ENCODE peak calls at places on chromosomes 16 and 17, in eight cellular contexts. One of them, this sample, is unnamed.

GRCh38 chr16:85767569-85767968 is 16.7 kb upstream of the C16orf74 start:
- DNase-seq in HCT116: peak; percentile 67
- DNase-seq in breast epithelium: no peak
- DNase-seq in esophagus muscularis mucosa: no peak
- DNase-seq in sigmoid colon: no peak
- DNase-seq in spleen: no peak
- DNase-seq in Panc1: peak; percentile 32
- DNase-seq in stomach: no peak
- DNase-seq in this sample: no peak

GRCh38 chr16:68083239-68083781 is 1.9 kb upstream of the NFATC3 start:
- DNase-seq in esophagus muscularis mucosa: peak; percentile 72
- DNase-seq in stomach: no peak
- DNase-seq in Panc1: no peak
- DNase-seq in HCT116: no peak
- DNase-seq in breast epithelium: no peak
- DNase-seq in spleen: no peak
- DNase-seq in sigmoid colon: no peak
- DNase-seq in this sample: no peak

GRCh38 chr17:47203984-47204721 is 5.0 kb upstream of the MYL4 start:
- DNase-seq in spleen: no peak
- DNase-seq in HCT116: no peak
- DNase-seq in Panc1: no peak
- DNase-seq in esophagus muscularis mucosa: no peak
- DNase-seq in stomach: no peak
- DNase-seq in sigmoid colon: no peak
- DNase-seq in breast epithelium: no peak
- DNase-seq in this sample: no peak

GRCh38 chr17:76820039-76820438 is 48.2 kb upstream of the MGAT5B start:
- DNase-seq in Panc1: no peak
- DNase-seq in esophagus muscularis mucosa: no peak
- DNase-seq in sigmoid colon: no peak
- DNase-seq in breast epithelium: no peak
- DNase-seq in stomach: no peak
- DNase-seq in HCT116: no peak
- DNase-seq in spleen: no peak
- DNase-seq in this sample: no peak

GRCh38 chr17:50043290-50044148 is 12.4 kb upstream of the ITGA3 start:
- DNase-seq in breast epithelium: peak; percentile 52
- DNase-seq in HCT116: no peak
- DNase-seq in Panc1: no peak
- DNase-seq in spleen: peak; percentile 88
- DNase-seq in sigmoid colon: no peak
- DNase-seq in esophagus muscularis mucosa: no peak
- DNase-seq in stomach: peak; percentile 69
- DNase-seq in this sample: peak; percentile 67

GRCh38 chr17:2903193-2903974 is 107.1 kb downstream of the RAP1GAP2 start:
- DNase-seq in sigmoid colon: no peak
- DNase-seq in Panc1: no peak
- DNase-seq in stomach: peak; percentile 80
- DNase-seq in HCT116: no peak
- DNase-seq in breast epithelium: no peak
- DNase-seq in esophagus muscularis mucosa: no peak
- DNase-seq in spleen: no peak
- DNase-seq in this sample: no peak

GRCh38 chr17:57747221-57748017 is 2.3 kb upstream of the CCDC182 start:
- DNase-seq in HCT116: peak; percentile 76
- DNase-seq in breast epithelium: no peak
- DNase-seq in stomach: peak; percentile 38
- DNase-seq in esophagus muscularis mucosa: no peak
- DNase-seq in spleen: no peak
- DNase-seq in Panc1: peak; percentile 52
- DNase-seq in sigmoid colon: no peak
- DNase-seq in this sample: no peak

GRCh38 chr16:27779719-27780161 is 229.8 kb downstream of the KATNIP start:
- DNase-seq in spleen: peak; percentile 58
- DNase-seq in esophagus muscularis mucosa: no peak
- DNase-seq in Panc1: no peak
- DNase-seq in HCT116: no peak
- DNase-seq in breast epithelium: no peak
- DNase-seq in sigmoid colon: no peak
- DNase-seq in stomach: peak; percentile 28
- DNase-seq in this sample: peak; percentile 89

GRCh38 chr17:75814900-75815373 is 29.3 kb downstream of the UNC13D start:
- DNase-seq in HCT116: no peak
- DNase-seq in esophagus muscularis mucosa: no peak
- DNase-seq in stomach: no peak
- DNase-seq in sigmoid colon: no peak
- DNase-seq in spleen: no peak
- DNase-seq in breast epithelium: no peak
- DNase-seq in Panc1: no peak
- DNase-seq in this sample: no peak

GRCh38 chr17:46811978-46812583 is 6.4 kb downstream of the WNT3 start:
- DNase-seq in esophagus muscularis mucosa: no peak
- DNase-seq in HCT116: no peak
- DNase-seq in stomach: no peak
- DNase-seq in Panc1: no peak
- DNase-seq in spleen: no peak
- DNase-seq in sigmoid colon: no peak
- DNase-seq in breast epithelium: no peak
- DNase-seq in this sample: no peak

GRCh38 chr17:15108992-15109391 is 156.1 kb downstream of the PMP22 start:
- DNase-seq in esophagus muscularis mucosa: no peak
- DNase-seq in spleen: no peak
- DNase-seq in breast epithelium: no peak
- DNase-seq in stomach: no peak
- DNase-seq in HCT116: no peak
- DNase-seq in sigmoid colon: no peak
- DNase-seq in Panc1: no peak
- DNase-seq in this sample: no peak

GRCh38 chr17:55409030-55409800 is 12.4 kb downstream of the MMD start:
- DNase-seq in stomach: no peak
- DNase-seq in spleen: no peak
- DNase-seq in HCT116: no peak
- DNase-seq in sigmoid colon: no peak
- DNase-seq in breast epithelium: no peak
- DNase-seq in esophagus muscularis mucosa: no peak
- DNase-seq in Panc1: no peak
- DNase-seq in this sample: no peak

GRCh38 chr17:69879576-69879975 is 195.4 kb upstream of the KCNJ16 start:
- DNase-seq in spleen: no peak
- DNase-seq in breast epithelium: no peak
- DNase-seq in stomach: no peak
- DNase-seq in esophagus muscularis mucosa: no peak
- DNase-seq in HCT116: no peak
- DNase-seq in Panc1: no peak
- DNase-seq in sigmoid colon: no peak
- DNase-seq in this sample: no peak

GRCh38 chr17:73232587-73233373 is 28.9 kb downstream of the CPSF4L start:
- DNase-seq in breast epithelium: no peak
- DNase-seq in spleen: peak; percentile 92
- DNase-seq in esophagus muscularis mucosa: no peak
- DNase-seq in HCT116: no peak
- DNase-seq in Panc1: no peak
- DNase-seq in stomach: peak; percentile 54
- DNase-seq in sigmoid colon: peak; percentile 70
- DNase-seq in this sample: peak; percentile 38

GRCh38 chr17:28871056-28871579 is 16.3 kb downstream of the ERAL1 start:
- DNase-seq in Panc1: no peak
- DNase-seq in HCT116: no peak
- DNase-seq in spleen: peak; percentile 84
- DNase-seq in sigmoid colon: no peak
- DNase-seq in stomach: no peak
- DNase-seq in esophagus muscularis mucosa: no peak
- DNase-seq in breast epithelium: no peak
- DNase-seq in this sample: no peak

GRCh38 chr16:30728904-30729672 is 19.1 kb upstream of the PHKG2 start:
- DNase-seq in sigmoid colon: peak; percentile 67
- DNase-seq in HCT116: no peak
- DNase-seq in Panc1: no peak
- DNase-seq in esophagus muscularis mucosa: no peak
- DNase-seq in spleen: peak; percentile 75
- DNase-seq in breast epithelium: no peak
- DNase-seq in stomach: no peak
- DNase-seq in this sample: peak; percentile 47

GRCh38 chr16:75064403-75065148 is 52.0 kb downstream of the LDHD start:
- DNase-seq in spleen: no peak
- DNase-seq in breast epithelium: no peak
- DNase-seq in Panc1: no peak
- DNase-seq in sigmoid colon: no peak
- DNase-seq in esophagus muscularis mucosa: no peak
- DNase-seq in stomach: peak; percentile 76
- DNase-seq in HCT116: no peak
- DNase-seq in this sample: no peak

GRCh38 chr16:79505344-79505743 is 95.2 kb downstream of the MAF start:
- DNase-seq in esophagus muscularis mucosa: no peak
- DNase-seq in spleen: no peak
- DNase-seq in stomach: no peak
- DNase-seq in Panc1: no peak
- DNase-seq in HCT116: no peak
- DNase-seq in breast epithelium: no peak
- DNase-seq in sigmoid colon: no peak
- DNase-seq in this sample: no peak

GRCh38 chr16:79509906-79510305 is 90.6 kb downstream of the MAF start:
- DNase-seq in Panc1: no peak
- DNase-seq in HCT116: no peak
- DNase-seq in breast epithelium: no peak
- DNase-seq in stomach: no peak
- DNase-seq in esophagus muscularis mucosa: no peak
- DNase-seq in sigmoid colon: no peak
- DNase-seq in spleen: no peak
- DNase-seq in this sample: no peak

GRCh38 chr16:79510879-79511278 is 89.7 kb downstream of the MAF start:
- DNase-seq in sigmoid colon: no peak
- DNase-seq in Panc1: no peak
- DNase-seq in esophagus muscularis mucosa: no peak
- DNase-seq in stomach: no peak
- DNase-seq in HCT116: no peak
- DNase-seq in spleen: no peak
- DNase-seq in breast epithelium: no peak
- DNase-seq in this sample: no peak

GRCh38 chr16:79508294-79508693 is 92.2 kb downstream of the MAF start:
- DNase-seq in Panc1: no peak
- DNase-seq in esophagus muscularis mucosa: no peak
- DNase-seq in HCT116: no peak
- DNase-seq in stomach: no peak
- DNase-seq in sigmoid colon: no peak
- DNase-seq in breast epithelium: no peak
- DNase-seq in spleen: no peak
- DNase-seq in this sample: no peak

DNA sequence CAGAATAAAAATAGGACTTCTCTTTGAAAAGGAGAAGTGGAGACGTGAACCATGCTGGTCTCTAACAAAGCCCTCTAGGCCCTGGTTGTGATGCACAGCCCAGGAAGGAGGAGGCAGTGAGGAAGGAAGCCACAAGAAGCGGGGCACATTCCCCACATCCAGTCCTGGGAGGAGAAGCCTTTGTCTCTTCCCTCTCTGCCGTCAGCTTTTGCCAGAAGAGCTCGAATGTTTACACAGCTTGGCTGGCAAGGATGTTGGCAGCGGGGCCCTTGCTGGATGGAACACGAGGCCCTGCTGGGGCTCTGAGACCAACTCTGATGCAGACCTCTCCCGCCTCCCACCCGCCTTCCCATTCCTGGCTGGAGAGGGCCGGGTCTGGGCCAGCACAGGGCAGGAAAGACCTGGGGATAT is 91.3 kb downstream of the MAF start:
- DNase-seq in Panc1: no peak
- DNase-seq in HCT116: no peak
- DNase-seq in breast epithelium: peak; percentile 52
- DNase-seq in stomach: peak; percentile 86
- DNase-seq in esophagus muscularis mucosa: no peak
- DNase-seq in sigmoid colon: peak; percentile 89
- DNase-seq in spleen: no peak
- DNase-seq in this sample: peak; percentile 32
- TF ChIP-seq POLR2AphosphoS5 in Panc1: no peak
- TF ChIP-seq POLR2AphosphoS5 in HCT116: no peak
- TF ChIP-seq POLR2AphosphoS5 in breast epithelium: no peak
- TF ChIP-seq POLR2AphosphoS5 in stomach: peak; percentile 32
- TF ChIP-seq POLR2AphosphoS5 in esophagus muscularis mucosa: no peak
- TF ChIP-seq POLR2AphosphoS5 in sigmoid colon: no peak
- TF ChIP-seq POLR2AphosphoS5 in spleen: no peak
- TF ChIP-seq POLR2AphosphoS5 in this sample: peak; percentile 28

DNA sequence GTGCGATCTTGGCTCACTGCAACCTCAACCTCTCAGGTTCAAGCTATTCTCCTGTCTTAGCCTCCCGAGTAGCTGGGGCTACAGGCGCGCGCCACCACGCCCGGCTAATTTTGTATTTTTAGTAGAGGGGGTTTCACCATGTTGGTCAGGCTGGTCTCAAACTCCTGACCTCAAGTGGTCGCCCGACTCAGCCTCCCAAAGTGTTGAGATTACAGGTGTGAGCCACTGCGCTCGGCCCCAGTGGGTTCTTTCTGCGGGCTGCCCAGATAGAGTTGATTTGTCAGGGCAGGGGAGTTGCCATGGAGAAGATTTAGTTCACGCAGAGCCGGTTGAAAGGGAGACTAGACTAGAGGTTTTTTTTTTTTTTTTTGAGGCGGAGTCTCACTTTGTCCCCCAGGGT is 1.7 kb downstream of the TBCD start:
- DNase-seq in breast epithelium: no peak
- DNase-seq in stomach: no peak
- DNase-seq in spleen: no peak
- DNase-seq in Panc1: no peak
- DNase-seq in HCT116: no peak
- DNase-seq in sigmoid colon: no peak
- DNase-seq in esophagus muscularis mucosa: no peak
- DNase-seq in this sample: no peak
- H3K4me3 ChIP-seq in breast epithelium: no peak overlapping the region
- H3K4me3 ChIP-seq in stomach: peak overlapping the region; percentile 93
- H3K4me3 ChIP-seq in spleen: no peak overlapping the region
- H3K4me3 ChIP-seq in Panc1: peak overlapping the region; percentile 84
- H3K4me3 ChIP-seq in HCT116: peak overlapping the region; percentile 96
- H3K4me3 ChIP-seq in sigmoid colon: no peak overlapping the region
- H3K4me3 ChIP-seq in esophagus muscularis mucosa: no peak overlapping the region
- H3K4me3 ChIP-seq in this sample: no peak overlapping the region

DNA sequence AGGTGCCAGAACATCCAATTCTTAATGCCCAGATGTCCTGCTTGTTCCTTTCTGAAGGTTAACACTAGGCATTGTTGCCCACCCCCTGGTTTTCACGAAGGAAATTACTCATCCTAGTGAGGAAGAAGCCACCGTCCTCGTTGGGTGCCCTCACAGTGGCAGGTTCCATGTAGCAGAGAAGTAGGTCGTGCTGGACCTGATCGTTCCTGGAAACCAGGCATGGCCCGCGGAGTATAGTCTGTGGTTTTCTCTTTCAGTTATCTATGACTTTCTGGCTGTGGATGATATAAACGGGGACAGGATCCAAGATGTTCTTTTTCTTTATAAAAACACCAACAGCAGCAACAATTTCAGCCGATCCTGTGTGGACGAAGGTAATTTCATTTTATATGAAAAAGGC is 16.5 kb downstream of the RGS11 start:
- DNase-seq in stomach: no peak
- DNase-seq in esophagus muscularis mucosa: no peak
- DNase-seq in sigmoid colon: no peak
- DNase-seq in Panc1: no peak
- DNase-seq in breast epithelium: no peak
- DNase-seq in HCT116: no peak
- DNase-seq in spleen: no peak
- DNase-seq in this sample: no peak
- H3K36me3 ChIP-seq in stomach: peaks cover 90% of the 10 kb centered on the region
- H3K36me3 ChIP-seq in esophagus muscularis mucosa: peaks cover 46% of the 10 kb centered on the region
- H3K36me3 ChIP-seq in sigmoid colon: peaks cover 51% of the 10 kb centered on the region
- H3K36me3 ChIP-seq in Panc1: no peaks in the 10 kb centered on the region
- H3K36me3 ChIP-seq in breast epithelium: peaks cover 19% of the 10 kb centered on the region
- H3K36me3 ChIP-seq in HCT116: no peaks in the 10 kb centered on the region
- H3K36me3 ChIP-seq in spleen: peaks cover 92% of the 10 kb centered on the region
- H3K36me3 ChIP-seq in this sample: peaks cover 54% of the 10 kb centered on the region

GRCh38 chr17:41740506-41740905 is 6.1 kb upstream of the HAP1 start:
- DNase-seq in esophagus muscularis mucosa: no peak
- DNase-seq in HCT116: no peak
- DNase-seq in breast epithelium: no peak
- DNase-seq in spleen: no peak
- DNase-seq in sigmoid colon: no peak
- DNase-seq in stomach: no peak
- DNase-seq in Panc1: no peak
- DNase-seq in this sample: no peak
- TF ChIP-seq POLR2AphosphoS5 in esophagus muscularis mucosa: no peak
- TF ChIP-seq POLR2AphosphoS5 in HCT116: no peak
- TF ChIP-seq POLR2AphosphoS5 in breast epithelium: no peak
- TF ChIP-seq POLR2AphosphoS5 in spleen: no peak
- TF ChIP-seq POLR2AphosphoS5 in sigmoid colon: no peak
- TF ChIP-seq POLR2AphosphoS5 in stomach: no peak
- TF ChIP-seq POLR2AphosphoS5 in Panc1: no peak
- TF ChIP-seq POLR2AphosphoS5 in this sample: no peak

This sample was measured in upper lobe of left lung.